ENCODE peak calls at places on chromosomes 7 and 10, in four cellular contexts. One of them, this sample, is unnamed.
A peak's percentile ranks its signal among the peaks of the same experiment; 100 is the strongest.

GRCh38 chr10:21379143-21379542 is 146.3 kb downstream of the SKIDA1 start:
- DNase-seq in K562: no peak
- DNase-seq in HepG2: no peak
- DNase-seq in GM12878: no peak
- DNase-seq in this sample: no peak

GRCh38 chr10:71502221-71502620 is 105.5 kb downstream of the CDH23 start:
- DNase-seq in K562: no peak
- DNase-seq in HepG2: no peak
- DNase-seq in GM12878: no peak
- DNase-seq in this sample: no peak

GRCh38 chr10:69630651-69631400 is 779 bp downstream of the FAM241B start:
- DNase-seq in K562: no peak
- DNase-seq in HepG2: no peak
- DNase-seq in GM12878: no peak
- DNase-seq in this sample: no peak

GRCh38 chr10:87771871-87772500 is 46.0 kb downstream of the ATAD1 start:
- DNase-seq in K562: no peak
- DNase-seq in HepG2: peak; percentile 19
- DNase-seq in GM12878: no peak
- DNase-seq in this sample: no peak

GRCh38 chr7:120792091-120792860 is 65.7 kb downstream of the TSPAN12 start:
- DNase-seq in K562: peak; percentile 65
- DNase-seq in HepG2: peak; percentile 44
- DNase-seq in GM12878: peak; percentile 24
- DNase-seq in this sample: peak; percentile 65

GRCh38 chr7:133053321-133053891 is 28.5 kb downstream of the CHCHD3 start:
- DNase-seq in K562: no peak
- DNase-seq in HepG2: no peak
- DNase-seq in GM12878: no peak
- DNase-seq in this sample: no peak

GRCh38 chr10:35409094-35409582 is 72.8 kb downstream of the CCNY start:
- DNase-seq in K562: no peak
- DNase-seq in HepG2: no peak
- DNase-seq in GM12878: peak; percentile 38
- DNase-seq in this sample: no peak

GRCh38 chr7:47518827-47519226 is 63.1 kb downstream of the TNS3 start:
- DNase-seq in K562: no peak
- DNase-seq in HepG2: peak; percentile 85
- DNase-seq in GM12878: no peak
- DNase-seq in this sample: no peak

GRCh38 chr7:157022681-157023588 is 12.5 kb upstream of the MNX1 start:
- DNase-seq in K562: no peak
- DNase-seq in HepG2: no peak
- DNase-seq in GM12878: no peak
- DNase-seq in this sample: no peak

GRCh38 chr7:1225462-1226154 is 7.1 kb upstream of the UNCX start:
- DNase-seq in K562: peak; percentile 79
- DNase-seq in HepG2: no peak
- DNase-seq in GM12878: no peak
- DNase-seq in this sample: no peak

GRCh38 chr7:1227814-1228534 is 4.7 kb upstream of the UNCX start:
- DNase-seq in K562: no peak
- DNase-seq in HepG2: no peak
- DNase-seq in GM12878: no peak
- DNase-seq in this sample: no peak

GRCh38 chr7:1227071-1227804 is 5.4 kb upstream of the UNCX start:
- DNase-seq in K562: no peak
- DNase-seq in HepG2: no peak
- DNase-seq in GM12878: no peak
- DNase-seq in this sample: no peak

GRCh38 chr7:1224093-1224702 is 8.5 kb upstream of the UNCX start:
- DNase-seq in K562: no peak
- DNase-seq in HepG2: no peak
- DNase-seq in GM12878: no peak
- DNase-seq in this sample: no peak

GRCh38 chr7:1226155-1226901 is 6.3 kb upstream of the UNCX start:
- DNase-seq in K562: no peak
- DNase-seq in HepG2: no peak
- DNase-seq in GM12878: no peak
- DNase-seq in this sample: no peak
- TF ChIP-seq EZH2 in K562: no peak
- TF ChIP-seq EZH2 in HepG2: no peak
- TF ChIP-seq EZH2 in GM12878: no peak
- TF ChIP-seq EZH2 in this sample: no peak

GRCh38 chr7:33243319-33243881 is 114.0 kb downstream of the BBS9 start:
- DNase-seq in K562: peak; percentile 23
- DNase-seq in HepG2: peak; percentile 48
- DNase-seq in GM12878: no peak
- DNase-seq in this sample: peak; percentile 26
- TF ChIP-seq ZBTB33 in K562: no peak
- TF ChIP-seq ZBTB33 in HepG2: no peak
- TF ChIP-seq ZBTB33 in GM12878: no peak
- TF ChIP-seq ZBTB33 in this sample: no peak

DNA sequence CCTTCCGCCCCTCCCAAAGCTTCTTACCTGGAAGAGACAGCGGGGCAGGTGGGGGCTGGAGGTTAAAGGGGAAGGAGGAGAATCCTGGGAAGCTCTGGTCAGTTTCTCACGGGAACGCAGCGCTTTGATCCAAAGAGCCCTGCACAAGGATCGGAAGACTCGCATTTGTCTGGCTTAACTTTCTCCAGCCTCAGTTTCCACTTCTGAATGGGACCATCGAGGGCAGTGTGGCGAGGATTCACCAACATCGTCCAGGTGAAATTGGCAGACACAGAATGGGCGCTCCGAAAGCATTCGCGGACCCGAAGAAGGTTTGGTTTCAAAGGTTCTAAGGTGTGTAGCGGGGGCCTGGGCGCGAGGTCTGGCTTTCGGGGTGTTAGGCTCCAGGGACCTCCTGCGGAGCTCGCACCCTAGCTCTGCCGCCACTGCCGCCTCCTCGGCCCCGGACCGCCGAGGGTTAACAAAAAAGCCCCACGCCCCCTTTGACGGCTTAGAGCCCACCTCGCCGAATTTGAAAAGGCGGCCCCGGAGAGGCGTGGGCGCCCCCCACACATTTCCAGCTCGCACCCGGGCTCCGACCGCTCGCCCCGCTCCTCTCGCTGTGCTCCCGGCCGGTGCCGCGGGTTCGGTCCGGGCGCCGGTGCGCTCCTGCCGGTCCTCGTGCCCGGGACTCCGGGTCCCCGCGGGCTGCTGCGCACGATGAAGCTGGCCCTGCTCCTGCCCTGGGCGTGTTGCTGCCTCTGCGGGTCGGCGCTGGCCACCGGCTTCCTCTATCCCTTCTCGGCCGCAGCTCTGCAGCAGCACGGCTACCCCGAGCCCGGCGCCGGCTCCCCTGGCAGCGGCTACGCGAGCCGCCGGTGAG is at the start of gene COL26A1:
- DNase-seq in K562: no peak
- DNase-seq in HepG2: no peak
- DNase-seq in GM12878: no peak
- DNase-seq in this sample: no peak
- TF ChIP-seq EZH2 in K562: no peak
- TF ChIP-seq EZH2 in HepG2: no peak
- TF ChIP-seq EZH2 in GM12878: no peak
- TF ChIP-seq EZH2 in this sample: no peak

GRCh38 chr7:77699056-77699455 is 2.8 kb downstream of the RSBN1L start:
- DNase-seq in K562: no peak
- DNase-seq in HepG2: no peak
- DNase-seq in GM12878: peak; percentile 67
- DNase-seq in this sample: no peak
- TF ChIP-seq ZBTB33 in K562: no peak
- TF ChIP-seq ZBTB33 in HepG2: no peak
- TF ChIP-seq ZBTB33 in GM12878: no peak
- TF ChIP-seq ZBTB33 in this sample: no peak

GRCh38 chr7:27192546-27193334 is 7.2 kb downstream of the HOXA13 start:
- DNase-seq in K562: no peak
- DNase-seq in HepG2: no peak
- DNase-seq in GM12878: no peak
- DNase-seq in this sample: no peak
- TF ChIP-seq EZH2 in K562: no peak
- TF ChIP-seq EZH2 in HepG2: no peak
- TF ChIP-seq EZH2 in GM12878: no peak
- TF ChIP-seq EZH2 in this sample: no peak

GRCh38 chr10:18134509-18134908 is 5.7 kb upstream of the CACNB2 start:
- DNase-seq in K562: no peak
- DNase-seq in HepG2: no peak
- DNase-seq in GM12878: no peak
- DNase-seq in this sample: no peak
- TF ChIP-seq ZBTB33 in K562: no peak
- TF ChIP-seq ZBTB33 in HepG2: no peak
- TF ChIP-seq ZBTB33 in GM12878: no peak
- TF ChIP-seq ZBTB33 in this sample: no peak

This sample was measured in HCT116.